ENCODE peak calls at places on chromosome 2, in five cellular contexts. S is IMR-90, N is K562, J is GM12878, W is H1. F is an unnamed sample.

GRCh38 chr2:128544321-128545037 is 225.8 kb upstream of the HS6ST1 start:
- DNase-seq in W (no peak), N (no peak), S (no peak), J (no peak), F (no peak)

GRCh38 chr2:14608245-14608644 is 24.3 kb upstream of the LRATD1 start:
- DNase-seq in N (no peak), S (no peak), W (no peak), J (no peak), F (no peak)

GRCh38 chr2:74499269-74499939 is at the start of gene LBX2:
- DNase-seq in N (no peak), S (no peak), W (no peak), J (no peak), F (no peak)

GRCh38 chr2:67840460-67841068 is 222.2 kb downstream of the C1D start:
- DNase-seq in W (peak), J (no peak), S (peak), N (peak), F (peak)

GRCh38 chr2:192155521-192156118 is 39.1 kb downstream of the TMEFF2 start:
- DNase-seq in N (no peak), J (no peak), W (no peak), S (no peak), F (no peak)

GRCh38 chr2:39534095-39534711 is 97.1 kb upstream of the MAP4K3 start:
- DNase-seq in W (no peak), S (no peak), N (no peak), J (no peak), F (no peak)

GRCh38 chr2:88680266-88680902 is 11.1 kb upstream of the RPIA start:
- DNase-seq in S (no peak), W (no peak), J (no peak), N (no peak), F (no peak)

GRCh38 chr2:105410554-105410953 is 11.7 kb upstream of the FHL2 start:
- DNase-seq in W (no peak), S (peak), N (no peak), J (no peak), F (no peak)

GRCh38 chr2:67771380-67771779 is 291.4 kb downstream of the C1D start:
- DNase-seq in N (no peak), W (no peak), S (no peak), J (no peak), F (no peak)

GRCh38 chr2:205763708-205764501 is 81.6 kb downstream of the NRP2 start:
- DNase-seq in J (no peak), N (peak), W (peak), S (peak), F (no peak)

GRCh38 chr2:63755980-63756379 is 85.7 kb upstream of the UGP2 start:
- DNase-seq in J (no peak), W (no peak), N (no peak), S (peak), F (no peak)

GRCh38 chr2:27720004-27720551 is 51.4 kb upstream of the MRPL33 start:
- DNase-seq in J (no peak), W (no peak), N (no peak), S (peak), F (peak)

GRCh38 chr2:176934131-176934530 is 278.5 kb upstream of the HNRNPA3 start:
- DNase-seq in N (no peak), J (no peak), S (no peak), W (no peak), F (no peak)

GRCh38 chr2:54629914-54630609 is 93.4 kb upstream of the EML6 start:
- DNase-seq in S (peak), J (peak), N (no peak), W (no peak), F (no peak)

GRCh38 chr2:16816522-16816921 is 150.9 kb upstream of the CYRIA start:
- DNase-seq in W (no peak), J (no peak), S (no peak), N (no peak), F (no peak)

GRCh38 chr2:230903251-230904150 is 21.5 kb downstream of the GPR55 start:
- DNase-seq in N (no peak), J (no peak), S (no peak), W (no peak), F (no peak)

GRCh38 chr2:43568226-43568625 is 27.6 kb downstream of the THADA start:
- DNase-seq in W (no peak), S (no peak), J (no peak), N (no peak), F (no peak)

GRCh38 chr2:238344035-238344434 is 23.7 kb downstream of the TRAF3IP1 start:
- DNase-seq in W (no peak), J (no peak), S (no peak), N (no peak), F (no peak)

GRCh38 chr2:36805635-36806224 is 109.2 kb downstream of the VIT start:
- DNase-seq in W (no peak), S (no peak), J (no peak), N (no peak), F (no peak)

GRCh38 chr2:189086710-189087109 is 92.9 kb downstream of the COL5A2 start:
- DNase-seq in W (no peak), N (no peak), S (peak), J (no peak), F (no peak)

GRCh38 chr2:121285926-121286325 is 924 bp upstream of the TFCP2L1 start:
- DNase-seq in W (no peak), S (no peak), N (no peak), J (no peak), F (no peak)

GRCh38 chr2:150859872-150860271 is 372.4 kb upstream of the RND3 start:
- DNase-seq in J (no peak), W (no peak), S (no peak), N (no peak), F (no peak)

DNA sequence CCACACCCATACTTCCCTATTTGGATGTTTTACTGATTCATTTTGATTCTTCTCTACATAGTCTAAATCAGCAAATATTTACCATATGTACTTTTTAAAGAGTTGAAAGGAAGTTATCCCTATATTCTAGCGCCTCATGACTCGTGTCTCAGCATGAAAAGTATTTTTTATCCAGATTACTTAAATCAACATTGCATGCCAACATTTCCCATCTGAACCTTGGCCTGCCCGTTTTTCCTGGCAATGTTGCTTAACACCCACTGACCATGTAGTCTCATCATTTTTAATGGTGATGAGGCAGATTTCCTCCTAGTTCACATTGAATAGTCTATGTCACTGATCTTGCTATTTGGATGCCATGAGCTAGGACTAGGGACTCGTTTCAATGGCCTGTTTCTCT is 13.2 kb upstream of the SCYGR5 start:
- DNase-seq in J (no peak), N (no peak), S (peak), W (no peak), F (no peak)
- H2AFZ ChIP-seq in J (no peak), N (no peak), S (no peak), W (no peak), F (no peak)

GRCh38 chr2:29293830-29294438 is 178.7 kb downstream of the CLIP4 start:
- DNase-seq in S (peak), J (no peak), W (no peak), N (peak), F (peak)
- TF ChIP-seq RAD21 in S (no peak), J (no peak), W (peak), N (no peak), F (no peak)

DNA sequence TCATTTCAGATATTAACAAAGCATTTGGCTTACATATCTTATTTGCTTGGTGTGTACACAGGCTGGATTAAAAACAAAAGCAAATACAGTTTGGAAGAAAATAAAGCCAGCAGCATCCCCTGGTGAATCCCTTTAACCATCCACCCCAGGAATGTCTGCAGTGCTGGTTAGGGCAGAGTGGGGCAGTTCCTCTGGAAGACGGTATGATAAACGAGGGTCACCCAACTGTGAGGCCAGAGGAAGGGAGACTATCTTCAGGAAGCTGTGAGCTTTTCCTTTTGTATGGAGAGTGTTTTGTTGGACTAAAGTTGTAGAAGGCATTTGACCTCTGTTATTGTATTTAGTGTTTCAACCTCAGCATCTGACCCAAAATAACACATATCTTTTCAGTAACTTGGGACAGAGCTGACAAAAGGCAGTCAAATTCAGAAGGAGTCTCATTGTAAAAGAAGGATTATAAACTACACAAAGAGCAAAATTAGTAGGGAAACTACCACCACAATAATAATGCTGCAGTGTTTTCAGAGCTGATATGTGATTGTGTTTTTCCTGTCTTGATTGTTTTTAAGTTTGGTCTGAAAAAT is 159.1 kb downstream of the FMNL2 start:
- DNase-seq in W (no peak), N (no peak), J (no peak), S (no peak), F (no peak)
- H3K4me3 ChIP-seq in W (peak), N (no peak), J (no peak), S (no peak), F (no peak)

GRCh38 chr2:196063773-196064172 is 4.9 kb downstream of the DNAH7 start:
- DNase-seq in N (no peak), W (no peak), J (no peak), S (no peak), F (no peak)

GRCh38 chr2:196068271-196069209 is at the start of gene DNAH7:
- DNase-seq in N (peak), S (peak), W (peak), J (peak), F (peak)

GRCh38 chr2:196066794-196067382 is 1.7 kb downstream of the DNAH7 start:
- DNase-seq in J (no peak), W (no peak), N (peak), S (peak), F (peak)
- H2AFZ ChIP-seq in J (no peak), W (no peak), N (no peak), S (no peak), F (peak)

GRCh38 chr2:224163573-224164307 is 124.7 kb upstream of the SERPINE2 start:
- DNase-seq in W (no peak), N (no peak), S (peak), J (no peak), F (no peak)
- TF ChIP-seq RAD21 in W (no peak), N (no peak), S (no peak), J (no peak), F (no peak)